ENCODE peak calls at places on chromosomes 12 and 14, in five cellular contexts. One of them, this sample, is unnamed.

GRCh38 chr12:122423258-122424165 is 1.0 kb upstream of the CLIP1 start:
- DNase-seq in K562: peak
- DNase-seq in A549: peak
- DNase-seq in HepG2: peak
- DNase-seq in GM12878: no peak
- DNase-seq in this sample: peak

GRCh38 chr14:31270196-31270772 is 62.7 kb upstream of the HECTD1 start:
- DNase-seq in K562: peak
- DNase-seq in A549: peak
- DNase-seq in HepG2: peak
- DNase-seq in GM12878: no peak
- DNase-seq in this sample: peak

GRCh38 chr12:48216785-48217184 is 13.7 kb upstream of the OR10AD1 start:
- DNase-seq in K562: no peak
- DNase-seq in A549: no peak
- DNase-seq in HepG2: no peak
- DNase-seq in GM12878: no peak
- DNase-seq in this sample: no peak

GRCh38 chr12:11868027-11868426 is 202.7 kb upstream of the BCL2L14 start:
- DNase-seq in K562: no peak
- DNase-seq in A549: no peak
- DNase-seq in HepG2: no peak
- DNase-seq in GM12878: no peak
- DNase-seq in this sample: no peak

GRCh38 chr12:122437656-122438121 is 15.2 kb upstream of the CLIP1 start:
- DNase-seq in K562: no peak
- DNase-seq in A549: no peak
- DNase-seq in HepG2: no peak
- DNase-seq in GM12878: no peak
- DNase-seq in this sample: no peak

GRCh38 chr12:15000575-15000974 is 27.7 kb downstream of the PDE6H start:
- DNase-seq in K562: no peak
- DNase-seq in A549: no peak
- DNase-seq in HepG2: no peak
- DNase-seq in GM12878: no peak
- DNase-seq in this sample: no peak

GRCh38 chr12:104473374-104473983 is 16.7 kb downstream of the CHST11 start:
- DNase-seq in K562: no peak
- DNase-seq in A549: no peak
- DNase-seq in HepG2: no peak
- DNase-seq in GM12878: no peak
- DNase-seq in this sample: no peak

GRCh38 chr14:71582705-71583104 is 349.5 kb upstream of the RGS6 start:
- DNase-seq in K562: no peak
- DNase-seq in A549: no peak
- DNase-seq in HepG2: no peak
- DNase-seq in GM12878: no peak
- DNase-seq in this sample: no peak

GRCh38 chr14:52873694-52874093 is 77.2 kb downstream of the FERMT2 start:
- DNase-seq in K562: no peak
- DNase-seq in A549: no peak
- DNase-seq in HepG2: no peak
- DNase-seq in GM12878: no peak
- DNase-seq in this sample: no peak

GRCh38 chr12:26043139-26044006 is 81.5 kb downstream of the BHLHE41 start:
- DNase-seq in K562: no peak
- DNase-seq in A549: no peak
- DNase-seq in HepG2: no peak
- DNase-seq in GM12878: no peak
- DNase-seq in this sample: peak

GRCh38 chr12:32494676-32495075 is 95.3 kb downstream of the FGD4 start:
- DNase-seq in K562: no peak
- DNase-seq in A549: no peak
- DNase-seq in HepG2: no peak
- DNase-seq in GM12878: no peak
- DNase-seq in this sample: no peak

GRCh38 chr12:53220857-53221202 is 11.2 kb downstream of the RARG start:
- DNase-seq in K562: peak
- DNase-seq in A549: peak
- DNase-seq in HepG2: peak
- DNase-seq in GM12878: peak
- DNase-seq in this sample: peak

GRCh38 chr14:93044601-93045000 is 71.1 kb downstream of the ITPK1 start:
- DNase-seq in K562: peak
- DNase-seq in A549: no peak
- DNase-seq in HepG2: no peak
- DNase-seq in GM12878: no peak
- DNase-seq in this sample: no peak

GRCh38 chr14:104106471-104106991 is 21.0 kb downstream of the ASPG start:
- DNase-seq in K562: no peak
- DNase-seq in A549: no peak
- DNase-seq in HepG2: no peak
- DNase-seq in GM12878: no peak
- DNase-seq in this sample: no peak

GRCh38 chr12:122079038-122079531 is 529 bp downstream of the MLXIP start:
- DNase-seq in K562: no peak
- DNase-seq in A549: peak
- DNase-seq in HepG2: no peak
- DNase-seq in GM12878: no peak
- DNase-seq in this sample: peak

GRCh38 chr14:100041274-100041673 is 23.9 kb upstream of the EVL start:
- DNase-seq in K562: no peak
- DNase-seq in A549: no peak
- DNase-seq in HepG2: no peak
- DNase-seq in GM12878: no peak
- DNase-seq in this sample: no peak

GRCh38 chr12:80778005-80778541 is 61.4 kb downstream of the MYF5 start:
- DNase-seq in K562: no peak
- DNase-seq in A549: peak
- DNase-seq in HepG2: peak
- DNase-seq in GM12878: peak
- DNase-seq in this sample: no peak

GRCh38 chr12:47828967-47829482 is 9.3 kb upstream of the HDAC7 start:
- DNase-seq in K562: peak
- DNase-seq in A549: peak
- DNase-seq in HepG2: no peak
- DNase-seq in GM12878: no peak
- DNase-seq in this sample: peak

DNA sequence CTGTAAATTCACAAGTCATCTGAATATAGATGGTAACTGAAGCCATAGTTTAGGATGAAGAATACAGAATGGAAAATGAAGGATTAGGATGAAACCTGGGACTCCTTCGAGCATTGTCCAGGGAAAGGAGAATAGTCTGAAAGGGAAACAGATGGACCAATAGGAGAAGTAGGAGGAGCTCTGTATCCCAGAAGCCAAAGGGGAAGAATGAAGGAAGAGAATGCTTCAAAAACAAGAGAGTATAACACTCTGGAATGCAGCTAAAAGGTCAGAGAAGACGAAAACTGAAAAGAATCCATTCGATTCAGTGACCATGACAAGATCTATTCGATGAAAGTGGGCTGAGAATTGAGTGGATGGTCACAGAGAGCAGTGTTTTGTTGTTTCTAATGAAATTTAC is 1.0 kb downstream of the GMFB start:
- DNase-seq in K562: no peak
- DNase-seq in A549: peak
- DNase-seq in HepG2: no peak
- DNase-seq in GM12878: no peak
- DNase-seq in this sample: peak
- TF ChIP-seq JUNB in K562: no peak
- TF ChIP-seq JUNB in A549: no peak
- TF ChIP-seq JUNB in HepG2: no peak
- TF ChIP-seq JUNB in GM12878: no peak
- TF ChIP-seq JUNB in this sample: no peak

GRCh38 chr12:49671051-49671765 is 36.0 kb downstream of the FMNL3 start:
- DNase-seq in K562: no peak
- DNase-seq in A549: no peak
- DNase-seq in HepG2: no peak
- DNase-seq in GM12878: no peak
- DNase-seq in this sample: no peak

GRCh38 chr12:49674318-49674985 is 32.8 kb downstream of the FMNL3 start:
- DNase-seq in K562: no peak
- DNase-seq in A549: no peak
- DNase-seq in HepG2: no peak
- DNase-seq in GM12878: no peak
- DNase-seq in this sample: no peak

GRCh38 chr12:49673446-49674317 is 33.5 kb downstream of the FMNL3 start:
- DNase-seq in K562: peak
- DNase-seq in A549: no peak
- DNase-seq in HepG2: peak
- DNase-seq in GM12878: no peak
- DNase-seq in this sample: peak

GRCh38 chr12:49675137-49675536 is 32.1 kb downstream of the FMNL3 start:
- DNase-seq in K562: no peak
- DNase-seq in A549: no peak
- DNase-seq in HepG2: no peak
- DNase-seq in GM12878: no peak
- DNase-seq in this sample: peak

DNA sequence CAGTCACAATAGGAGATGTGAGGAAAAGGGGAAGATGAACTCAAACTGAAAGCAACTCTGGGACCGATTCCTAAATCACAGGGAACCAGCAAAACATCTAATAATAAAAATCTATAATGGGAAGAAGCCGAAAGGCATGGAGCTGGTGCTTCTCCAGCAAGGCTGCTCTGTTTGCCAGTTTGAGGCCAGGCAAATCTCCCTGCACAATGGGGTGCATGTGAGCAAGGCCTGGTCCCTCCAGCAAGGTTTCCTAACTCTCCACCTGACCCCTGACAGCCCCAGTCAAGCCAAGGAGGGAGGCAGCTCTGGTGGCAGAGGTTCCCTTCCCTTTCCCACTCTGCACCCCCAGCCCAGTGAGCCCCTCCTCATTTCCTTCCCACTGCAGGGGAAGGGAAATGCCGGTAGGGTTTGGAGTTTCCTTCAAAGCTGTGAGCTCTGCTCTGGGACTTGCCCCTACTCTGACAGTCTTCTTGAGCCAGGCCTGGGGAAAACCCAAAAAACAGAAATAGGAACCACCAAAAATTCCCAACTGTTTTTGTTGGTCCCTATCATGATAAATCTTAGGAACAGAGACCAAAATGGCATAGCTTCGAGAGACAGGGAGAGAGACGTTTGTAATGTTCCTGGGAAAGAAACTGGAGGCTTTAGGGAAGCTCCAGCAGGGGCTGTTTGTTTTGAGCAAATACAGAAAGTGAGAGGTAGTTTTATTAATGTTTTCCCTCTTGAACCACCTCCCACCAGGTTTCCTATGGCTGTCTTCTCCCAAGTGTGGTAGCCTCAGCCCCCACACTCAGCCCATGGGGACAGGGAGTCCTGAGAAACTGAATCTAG is 34.6 kb downstream of the FMNL3 start:
- DNase-seq in K562: no peak
- DNase-seq in A549: no peak
- DNase-seq in HepG2: no peak
- DNase-seq in GM12878: no peak
- DNase-seq in this sample: no peak
- TF ChIP-seq CTCF in K562: no peak
- TF ChIP-seq CTCF in A549: no peak
- TF ChIP-seq CTCF in HepG2: no peak
- TF ChIP-seq CTCF in GM12878: no peak
- TF ChIP-seq CTCF in this sample: no peak

DNA sequence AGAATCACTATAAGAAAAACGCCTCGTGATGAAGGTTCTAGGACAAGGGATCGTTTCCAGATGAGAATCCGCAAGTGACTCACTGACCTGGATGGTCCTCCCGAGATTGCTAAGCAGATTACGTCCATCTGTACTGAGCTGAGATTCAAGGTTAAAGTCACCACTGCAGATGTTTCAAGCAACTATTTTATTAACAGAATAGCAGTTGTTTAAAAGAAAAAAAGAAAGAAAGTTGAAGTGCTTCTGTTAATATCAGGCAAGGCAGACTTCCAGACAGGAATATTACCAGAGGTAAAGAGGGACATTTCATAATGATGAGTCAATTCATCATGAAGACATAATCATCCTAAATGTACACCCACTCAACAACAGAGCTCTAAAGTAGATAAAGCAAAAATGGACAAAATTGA is 17.9 kb downstream of the PXN start:
- DNase-seq in K562: no peak
- DNase-seq in A549: peak
- DNase-seq in HepG2: no peak
- DNase-seq in GM12878: no peak
- DNase-seq in this sample: no peak
- TF ChIP-seq JUNB in K562: no peak
- TF ChIP-seq JUNB in A549: peak
- TF ChIP-seq JUNB in HepG2: no peak
- TF ChIP-seq JUNB in GM12878: no peak
- TF ChIP-seq JUNB in this sample: no peak

DNA sequence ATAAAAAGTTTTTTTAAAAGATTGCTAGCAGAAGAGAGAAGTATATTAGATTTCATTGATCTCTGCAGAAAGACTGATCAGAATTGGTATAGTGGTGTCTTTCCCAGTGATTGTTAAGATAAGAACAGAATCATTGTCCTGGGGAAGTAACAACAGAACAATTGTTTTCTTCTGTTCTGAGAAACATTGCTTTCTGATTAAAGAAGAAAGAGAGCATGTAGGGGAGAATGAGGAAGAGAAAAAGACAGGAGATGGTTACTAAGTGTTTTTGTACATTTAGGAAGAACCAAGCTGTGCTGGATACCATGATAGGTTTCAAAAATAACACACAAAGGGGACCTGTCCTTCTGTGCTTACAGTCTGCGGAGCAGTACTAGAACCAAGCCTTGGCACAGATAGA is 5.0 kb downstream of the USP30 start:
- DNase-seq in K562: no peak
- DNase-seq in A549: no peak
- DNase-seq in HepG2: no peak
- DNase-seq in GM12878: no peak
- DNase-seq in this sample: no peak
- TF ChIP-seq CTCF in K562: no peak
- TF ChIP-seq CTCF in A549: no peak
- TF ChIP-seq CTCF in HepG2: no peak
- TF ChIP-seq CTCF in GM12878: no peak
- TF ChIP-seq CTCF in this sample: no peak